ENCODE peak calls at places on chromosomes 16 and 17, in eight cellular contexts. U is cardiac muscle cell; E is AG10803; Z is activated CD8-positive, alpha-beta T cell treated with anti-CD3 and anti-CD28 coated beads for 36 hours; A is testis; C is RWPE1; F is progenitor cell of endocrine pancreas; D is left lung. Y is an unnamed sample.

GRCh38 chr17:10316986-10317834 is 55.6 kb downstream of the MYH13 start:
- DNase-seq in U (peak; percentile 78), E (peak; percentile 32), Z (peak; percentile 74), A (peak; percentile 90), C (no peak), F (peak; percentile 33), D (peak; percentile 51), Y (peak; percentile 65)

GRCh38 chr16:86926695-86927094 is 348.3 kb downstream of the FOXL1 start:
- DNase-seq in U (no peak), E (no peak), Z (no peak), A (no peak), C (no peak), F (no peak), D (no peak), Y (no peak)

GRCh38 chr17:18206962-18207361 is 18.5 kb upstream of the LLGL1 start:
- DNase-seq in U (no peak), E (no peak), Z (no peak), A (no peak), C (no peak), F (no peak), D (no peak), Y (no peak)

GRCh38 chr16:3738541-3738940 is 21.2 kb upstream of the TRAP1 start:
- DNase-seq in U (no peak), E (no peak), Z (no peak), A (no peak), C (no peak), F (no peak), D (no peak), Y (no peak)

GRCh38 chr16:19223235-19223847 is 55.3 kb downstream of the SYT17 start:
- DNase-seq in U (peak; percentile 2), E (no peak), Z (peak; percentile 68), A (peak; percentile 67), C (no peak), F (no peak), D (no peak), Y (no peak)

GRCh38 chr17:17019430-17019762 is 22.9 kb upstream of the MPRIP start:
- DNase-seq in U (no peak), E (no peak), Z (no peak), A (no peak), C (no peak), F (no peak), D (no peak), Y (no peak)

GRCh38 chr17:15348030-15348429 is 6.6 kb upstream of the TEKT3 start:
- DNase-seq in U (no peak), E (peak; percentile 28), Z (no peak), A (no peak), C (no peak), F (no peak), D (no peak), Y (no peak)

GRCh38 chr17:82086941-82087906 is 10.8 kb downstream of the FASN start:
- DNase-seq in U (no peak), E (no peak), Z (no peak), A (no peak), C (no peak), F (no peak), D (no peak), Y (no peak)

GRCh38 chr16:11796227-11797165 is 562 bp downstream of the ZC3H7A start:
- DNase-seq in U (peak; percentile 59), E (peak; percentile 56), Z (no peak), A (peak; percentile 73), C (peak; percentile 40), F (peak; percentile 36), D (peak; percentile 76), Y (peak; percentile 33)

GRCh38 chr16:88478889-88479794 is 26.1 kb downstream of the ZFPM1 start:
- DNase-seq in U (no peak), E (no peak), Z (peak; percentile 37), A (peak; percentile 75), C (no peak), F (no peak), D (no peak), Y (no peak)

GRCh38 chr17:59754547-59754946 is 47.1 kb downstream of the VMP1 start:
- DNase-seq in U (peak; percentile 93), E (peak; percentile 96), Z (peak; percentile 31), A (no peak), C (peak; percentile 73), F (no peak), D (no peak), Y (no peak)

GRCh38 chr17:58231644-58232043 is 6.7 kb upstream of the LPO start:
- DNase-seq in U (no peak), E (peak; percentile 64), Z (no peak), A (no peak), C (no peak), F (no peak), D (no peak), Y (no peak)

GRCh38 chr17:77995146-77995852 is 36.8 kb downstream of the TNRC6C start:
- DNase-seq in U (no peak), E (peak; percentile 5), Z (peak; percentile 42), A (no peak), C (no peak), F (no peak), D (no peak), Y (no peak)

GRCh38 chr17:27207073-27207511 is 86.8 kb upstream of the WSB1 start:
- DNase-seq in U (peak; percentile 69), E (peak; percentile 62), Z (no peak), A (no peak), C (peak; percentile 80), F (no peak), D (no peak), Y (no peak)

GRCh38 chr16:3023415-3023668 is 400 bp downstream of the HCFC1R1 start:
- DNase-seq in U (peak; percentile 63), E (peak; percentile 77), Z (no peak), A (no peak), C (peak; percentile 63), F (no peak), D (no peak), Y (peak; percentile 35)

GRCh38 chr16:70778901-70779309 is 22.1 kb downstream of the VAC14 start:
- DNase-seq in U (peak; percentile 86), E (peak; percentile 91), Z (peak; percentile 11), A (peak; percentile 68), C (peak; percentile 94), F (no peak), D (no peak), Y (peak; percentile 86)

GRCh38 chr17:73591278-73592078 is 52.8 kb downstream of the SDK2 start:
- DNase-seq in U (no peak), E (no peak), Z (peak; percentile 80), A (no peak), C (no peak), F (no peak), D (no peak), Y (no peak)

GRCh38 chr16:4273858-4274291 is 1.1 kb upstream of the TFAP4 start:
- DNase-seq in U (peak; percentile 64), E (peak; percentile 40), Z (peak; percentile 62), A (peak; percentile 34), C (peak; percentile 60), F (no peak), D (peak; percentile 65), Y (no peak)

DNA sequence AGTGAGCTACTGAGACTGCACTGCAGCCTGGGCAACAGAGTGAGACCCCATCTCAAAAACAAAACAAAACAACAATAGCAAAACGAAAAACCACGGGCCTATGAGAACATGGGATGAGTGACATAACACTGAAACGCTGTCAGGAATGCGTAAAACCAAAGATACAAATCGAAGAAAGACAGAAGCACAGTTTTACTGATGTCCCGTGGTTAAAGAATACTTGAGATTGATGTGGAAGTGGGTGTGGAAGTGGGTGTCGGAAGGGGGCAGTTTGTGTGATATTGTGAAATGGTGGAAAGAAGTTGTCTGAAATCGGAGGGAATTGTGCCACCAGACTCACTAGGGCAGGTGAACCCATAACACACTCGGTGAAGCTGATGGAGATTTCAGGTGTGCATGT is 9.5 kb downstream of the ST6GALNAC2 start:
- DNase-seq in U (no peak), E (no peak), Z (no peak), A (no peak), C (no peak), F (no peak), D (no peak), Y (no peak)
- TF ChIP-seq CTCF in U (no peak), E (no peak), Z (no peak), A (no peak), C (no peak), F (no peak), D (no peak), Y (no peak)

DNA sequence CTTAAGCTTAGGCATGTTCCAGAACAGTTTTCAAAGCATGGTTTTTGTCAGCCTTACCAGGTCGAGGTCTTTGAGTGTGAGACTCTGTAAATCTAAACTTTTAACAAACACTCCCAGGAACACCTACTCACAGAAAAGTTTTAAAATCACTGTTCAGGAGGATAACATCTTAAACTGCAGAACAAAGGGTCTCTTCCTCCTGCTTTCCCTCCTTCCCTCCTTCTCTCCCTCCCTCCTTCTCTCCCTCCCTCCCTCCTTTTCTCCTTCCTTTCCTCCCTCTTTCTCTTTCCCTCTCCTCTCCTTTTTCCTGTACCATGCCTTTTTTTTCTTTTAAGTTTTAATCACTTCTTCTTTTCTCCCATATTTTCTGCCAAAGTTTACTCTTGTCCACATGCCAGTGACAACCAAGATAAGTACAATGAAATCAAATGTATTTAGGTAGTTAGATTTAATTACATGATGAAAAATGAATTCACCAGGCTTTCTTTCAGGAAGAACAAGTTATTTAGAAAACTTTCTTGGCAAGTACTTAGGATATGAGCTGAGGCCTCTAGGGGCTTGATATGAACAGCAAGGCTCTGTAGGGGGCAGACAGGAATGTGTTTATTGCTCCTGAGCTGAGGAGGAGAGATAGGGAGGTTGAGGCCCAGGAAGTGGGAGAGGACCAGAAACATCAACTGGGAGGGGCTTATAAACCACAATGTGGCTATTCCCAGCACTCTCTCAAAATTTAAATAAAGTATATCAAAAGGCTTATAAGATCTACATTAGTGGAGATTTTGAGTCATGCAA is 153.7 kb upstream of the MAF start:
- DNase-seq in U (peak; percentile 87), E (no peak), Z (no peak), A (no peak), C (no peak), F (no peak), D (no peak), Y (no peak)
- TF ChIP-seq CTCF in U (peak; percentile 8), E (no peak), Z (no peak), A (no peak), C (no peak), F (no peak), D (no peak), Y (no peak)

GRCh38 chr17:34755981-34756669 is 176.7 kb downstream of the TMEM132E start:
- DNase-seq in U (no peak), E (no peak), Z (no peak), A (no peak), C (no peak), F (no peak), D (no peak), Y (no peak)
- TF ChIP-seq CTCF in U (no peak), E (no peak), Z (no peak), A (no peak), C (no peak), F (no peak), D (no peak), Y (no peak)

DNA sequence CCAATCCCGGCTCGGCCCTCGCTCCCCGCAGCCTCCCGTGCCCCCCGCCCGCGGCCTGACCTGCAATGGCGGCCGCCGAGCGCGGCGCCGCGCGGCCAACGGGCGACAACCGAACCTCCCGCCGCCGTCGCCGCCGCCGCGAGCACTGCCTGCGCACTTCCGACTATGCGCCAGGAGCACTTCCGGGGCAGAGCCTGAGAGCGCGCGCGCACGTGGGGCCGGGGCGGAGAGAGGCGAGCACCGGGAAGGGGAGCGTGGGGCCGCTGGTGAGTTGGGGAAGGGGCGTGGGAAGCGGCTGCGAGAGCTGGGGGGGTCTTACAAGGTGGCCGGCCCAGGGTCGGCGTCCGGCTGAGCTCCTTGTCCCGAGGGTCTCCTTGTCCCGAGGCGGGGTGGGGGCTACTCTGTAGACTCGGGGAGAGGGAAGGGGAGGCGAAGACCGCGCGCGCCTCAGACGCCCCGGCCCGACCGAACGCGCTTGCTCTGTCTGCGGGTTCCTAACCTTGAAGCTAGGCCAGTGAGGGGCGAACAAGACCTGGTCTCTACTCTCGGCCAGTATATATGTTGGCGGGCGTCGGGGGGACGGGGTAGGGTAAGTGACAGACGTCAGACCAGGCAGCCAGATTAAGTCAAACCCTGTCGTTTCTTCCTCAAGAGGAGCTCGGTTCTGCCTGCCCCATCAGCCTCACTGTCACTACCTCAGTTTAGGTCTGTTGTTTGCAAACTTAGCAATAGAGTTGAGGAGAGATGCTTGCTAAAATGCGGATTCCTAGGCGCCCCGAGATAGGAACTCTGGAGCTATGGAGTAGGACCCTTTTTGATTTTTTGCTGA is at the start of the genes CHTF8 and UTP4:
- DNase-seq in U (peak; percentile 88), E (peak; percentile 73), Z (peak; percentile 91), A (peak; percentile 92), C (peak; percentile 82), F (peak; percentile 77), D (peak; percentile 89), Y (peak; percentile 59)
- TF ChIP-seq CTCF in U (no peak), E (no peak), Z (no peak), A (peak; percentile 24), C (no peak), F (no peak), D (no peak), Y (no peak)